ENCODE peak calls at places on chromosome 15, in five cellular contexts. G, B, J, I and Y are unnamed samples. For H3K36me3 and H3K9me3, the result is how much of the 10 kb centered on the place peaks cover.

GRCh38 chr15:77841376-77841775 is 208.7 kb upstream of the LINGO1 start:
- DNase-seq in G (no peak), B (no peak), J (no peak), I (peak), Y (no peak)

GRCh38 chr15:87032291-87032690 is 952.6 kb downstream of the AGBL1 start:
- DNase-seq in G (no peak), B (no peak), J (no peak), I (no peak), Y (peak)

GRCh38 chr15:82044373-82045178 is 1.2 kb downstream of the MEX3B start:
- DNase-seq in G (no peak), B (no peak), J (peak), I (peak), Y (peak)

GRCh38 chr15:92902723-92903587 is 2.8 kb downstream of the CHD2 start:
- DNase-seq in G (no peak), B (no peak), J (no peak), I (no peak), Y (no peak)

GRCh38 chr15:58489289-58489688 is 57.5 kb downstream of the LIPC start:
- DNase-seq in G (no peak), B (no peak), J (no peak), I (no peak), Y (no peak)

GRCh38 chr15:89905846-89906378 is 6.8 kb downstream of the ARPIN start:
- DNase-seq in G (no peak), B (no peak), J (no peak), I (no peak), Y (no peak)

GRCh38 chr15:42012937-42013482 is 7.8 kb downstream of the PLA2G4E start:
- DNase-seq in G (no peak), B (no peak), J (no peak), I (no peak), Y (no peak)

GRCh38 chr15:62549345-62549970 is 384.4 kb upstream of the C2CD4B start:
- DNase-seq in G (no peak), B (peak), J (no peak), I (no peak), Y (peak)

GRCh38 chr15:85404922-85405293 is 24.5 kb downstream of the AKAP13 start:
- DNase-seq in G (no peak), B (no peak), J (no peak), I (no peak), Y (no peak)

GRCh38 chr15:85404156-85404921 is 23.9 kb downstream of the AKAP13 start:
- DNase-seq in G (no peak), B (no peak), J (no peak), I (no peak), Y (no peak)

GRCh38 chr15:85406916-85407315 is 26.5 kb downstream of the AKAP13 start:
- DNase-seq in G (no peak), B (no peak), J (no peak), I (no peak), Y (no peak)

GRCh38 chr15:85403745-85404144 is 23.3 kb downstream of the AKAP13 start:
- DNase-seq in G (no peak), B (no peak), J (no peak), I (no peak), Y (peak)

GRCh38 chr15:85405467-85405866 is 25.1 kb downstream of the AKAP13 start:
- DNase-seq in G (no peak), B (no peak), J (no peak), I (no peak), Y (no peak)
- H3K4me3 ChIP-seq in G (no peak), B (no peak), J (no peak), I (no peak), Y (no peak)

DNA sequence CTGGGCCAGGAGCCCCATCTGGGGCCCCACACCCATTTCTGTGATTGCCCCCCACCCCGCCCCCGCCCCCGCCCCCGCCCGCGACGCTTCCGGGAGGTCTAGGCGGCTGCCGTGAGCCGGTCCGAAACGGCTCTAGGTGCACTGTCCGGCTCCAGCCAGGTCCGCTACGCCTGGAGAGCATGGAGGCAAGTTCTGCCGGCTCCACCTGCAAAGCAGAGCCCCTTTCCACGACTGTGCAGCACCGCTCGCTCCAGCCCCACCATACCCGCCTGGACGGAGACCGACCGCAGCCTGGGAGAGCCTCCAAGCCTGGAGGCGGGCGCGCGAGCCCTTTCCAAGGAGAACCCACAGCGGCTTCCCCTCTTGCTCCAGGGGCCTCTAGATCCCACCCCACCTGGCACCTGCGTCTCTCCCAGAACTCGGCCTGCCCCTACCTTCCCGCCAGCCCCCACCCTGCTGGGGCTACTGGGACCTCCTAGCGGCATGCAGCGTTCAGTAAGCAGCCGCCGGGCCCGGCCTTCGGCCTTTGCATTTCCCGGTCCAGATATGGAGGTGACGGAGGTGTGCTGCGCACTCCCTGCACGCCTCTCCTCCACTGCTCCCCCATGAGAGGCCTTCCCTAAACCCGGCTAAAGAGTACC is 66.2 kb downstream of the KLF13 start:
- DNase-seq in G (no peak), B (peak), J (peak), I (peak), Y (no peak)
- H3K36me3 ChIP-seq in G (under half), B (under half), J (under half), I (under half), Y (under half)

DNA sequence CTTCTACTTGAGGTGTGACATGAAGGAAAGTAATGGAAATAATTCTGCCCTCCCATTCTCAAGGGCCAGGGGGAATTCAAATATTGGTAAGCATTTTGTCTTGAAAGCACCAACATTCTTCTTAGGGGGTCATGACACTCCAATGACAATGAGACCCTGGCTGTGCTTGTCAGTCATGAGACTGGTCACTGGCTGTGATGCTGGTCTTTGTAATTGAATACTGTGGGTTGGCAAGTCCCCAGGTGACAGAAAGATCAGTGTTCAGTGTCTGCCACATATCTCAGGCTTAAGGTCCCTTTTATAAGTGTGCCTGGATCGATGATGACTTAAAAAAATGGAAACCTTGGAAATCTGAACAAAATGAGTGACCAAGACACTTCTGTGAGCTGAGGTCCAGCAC is 151.4 kb downstream of the SNRPN start:
- DNase-seq in G (no peak), B (no peak), J (no peak), I (no peak), Y (no peak)
- H3K9me3 ChIP-seq in G (under half), B (under half), J (under half), I (under half), Y (under half)

GRCh38 chr15:29099131-29099880 is 170.3 kb downstream of the NSMCE3 start:
- DNase-seq in G (no peak), B (no peak), J (no peak), I (no peak), Y (no peak)
- H3K4me3 ChIP-seq in G (no peak), B (no peak), J (no peak), I (no peak), Y (no peak)

DNA sequence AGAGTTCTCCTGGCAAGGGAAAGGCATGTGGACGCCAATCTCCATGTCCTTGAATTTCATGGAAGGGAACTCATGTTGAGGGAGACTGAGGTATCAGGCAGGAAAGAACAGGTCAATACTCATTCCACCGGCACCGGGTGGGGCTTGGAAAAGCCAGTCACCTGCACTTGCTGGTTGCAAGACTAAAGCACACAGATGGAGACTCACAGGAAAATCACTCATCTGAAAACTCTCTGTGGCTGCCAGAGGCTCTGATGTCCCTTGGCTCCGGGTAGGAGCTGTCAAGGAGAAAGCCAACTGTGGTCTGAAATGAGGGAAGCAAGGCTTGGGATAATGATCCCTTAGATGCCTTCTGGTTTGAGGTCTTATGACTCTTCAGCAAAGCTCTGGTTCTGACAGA is 8.7 kb upstream of the CGNL1 start:
- DNase-seq in G (no peak), B (no peak), J (no peak), I (no peak), Y (no peak)
- H3K36me3 ChIP-seq in G (under half), B (under half), J (under half), I (under half), Y (under half)

GRCh38 chr15:25065876-25066275 is 111.1 kb downstream of the SNRPN start:
- DNase-seq in G (no peak), B (no peak), J (no peak), I (no peak), Y (no peak)
- H3K9me3 ChIP-seq in G (half or more), B (half or more), J (half or more), I (half or more), Y (under half)

DNA sequence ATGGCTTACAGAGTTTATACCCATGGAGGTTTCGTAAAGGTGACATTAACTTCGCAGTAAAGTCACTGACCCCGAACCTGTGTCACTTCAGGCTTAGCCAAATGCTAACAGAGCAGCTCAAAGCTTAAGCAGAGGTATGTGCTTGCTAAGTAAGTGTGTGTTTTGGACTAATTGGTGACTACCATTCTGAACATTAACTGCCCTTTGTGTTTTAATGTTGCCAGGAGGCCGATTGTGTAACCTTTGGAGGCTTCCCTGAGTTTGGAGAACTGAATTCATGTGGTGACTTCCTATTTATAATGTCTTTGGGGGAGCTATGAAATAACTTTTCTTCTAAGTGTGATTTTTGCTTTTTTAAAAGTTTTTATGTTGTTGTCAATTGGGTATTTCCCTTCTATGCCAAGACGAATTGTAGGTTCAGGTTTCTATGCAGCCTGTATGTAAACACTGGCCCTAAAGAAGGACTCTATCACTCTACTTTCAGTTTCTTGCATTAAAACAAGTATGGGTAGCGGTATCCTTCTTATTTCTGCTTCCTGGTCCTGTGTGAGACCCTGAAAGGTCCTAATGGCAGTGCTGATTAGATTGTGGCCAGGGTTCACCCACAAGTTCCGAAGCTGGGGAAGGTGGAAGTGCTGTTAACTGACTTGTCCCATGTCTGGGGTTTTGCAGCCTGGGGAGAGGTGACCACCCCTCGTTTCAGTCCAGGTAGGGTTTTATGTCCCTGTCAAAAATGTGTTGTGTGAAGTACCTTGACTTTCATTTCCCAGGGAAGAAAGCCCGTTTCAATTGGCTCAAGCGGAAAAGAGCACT is 86.3 kb downstream of the IGF1R start:
- DNase-seq in G (no peak), B (no peak), J (no peak), I (no peak), Y (no peak)
- H3K4me3 ChIP-seq in G (no peak), B (no peak), J (no peak), I (no peak), Y (no peak)